ENCODE peak calls at places on chromosomes 12 and 14, in ten cellular contexts. N is H9, M is HCT116, C is mesendoderm, G is GM23248, W is mesenchymal stem cell, F is colonic mucosa, Z is IMR-90, A is fibroblast of lung, D is kidney. V is an unnamed sample.

GRCh38 chr14:74429221-74429691 is 3.2 kb upstream of the SYNDIG1L start:
- DNase-seq in Z (no peak), D (no peak), G (no peak), C (peak; percentile 88), A (no peak), N (peak; percentile 81), M (no peak), W (no peak), F (no peak), V (peak; percentile 83)

GRCh38 chr12:103868215-103868614 is 27.2 kb upstream of the NT5DC3 start:
- DNase-seq in A (peak; percentile 85), C (no peak), M (no peak), F (no peak), W (no peak), D (no peak), Z (no peak), N (no peak), G (no peak), V (no peak)

GRCh38 chr14:20413785-20414117 is 450 bp upstream of the TEP1 start:
- DNase-seq in N (no peak), W (no peak), Z (no peak), D (no peak), A (no peak), G (peak; percentile 29), M (no peak), F (peak; percentile 36), C (peak; percentile 29), V (no peak)

GRCh38 chr12:97940629-97941028 is 478.0 kb downstream of the RMST start:
- DNase-seq in A (no peak), M (no peak), Z (no peak), C (peak; percentile 93), N (no peak), G (no peak), F (no peak), D (no peak), W (peak; percentile 4), V (no peak)

GRCh38 chr12:2628401-2628800 is 166.4 kb upstream of the FKBP4 start:
- DNase-seq in M (no peak), N (no peak), G (no peak), C (no peak), W (no peak), D (no peak), F (peak; percentile 57), Z (no peak), A (no peak), V (no peak)

GRCh38 chr12:53995311-53996187 is 4.4 kb upstream of the HOXC9 start:
- DNase-seq in G (peak; percentile 64), W (peak; percentile 72), F (no peak), D (peak; percentile 93), N (peak; percentile 87), M (no peak), Z (no peak), C (no peak), A (no peak), V (peak; percentile 89)

GRCh38 chr14:98819867-98820206 is 452.2 kb downstream of the BCL11B start:
- DNase-seq in M (no peak), D (no peak), F (no peak), C (peak; percentile 95), A (no peak), N (no peak), G (no peak), Z (no peak), W (no peak), V (no peak)

GRCh38 chr14:102591372-102591943 is 991 bp upstream of the RCOR1 start:
- DNase-seq in Z (peak; percentile 29), G (peak; percentile 54), D (peak; percentile 84), A (peak; percentile 22), F (peak; percentile 54), N (no peak), W (peak; percentile 52), C (no peak), M (no peak), V (peak; percentile 77)

GRCh38 chr12:91772411-91772810 is 373.2 kb downstream of the BTG1 start:
- DNase-seq in Z (peak; percentile 7), C (no peak), M (no peak), D (no peak), W (no peak), N (no peak), G (no peak), F (no peak), A (peak; percentile 22), V (no peak)

GRCh38 chr12:124032265-124032886 is 59.4 kb downstream of the ZNF664 start:
- DNase-seq in M (peak; percentile 19), G (peak; percentile 85), C (peak; percentile 63), A (peak; percentile 53), W (peak; percentile 76), F (peak; percentile 52), D (no peak), Z (peak; percentile 71), N (peak; percentile 51), V (peak; percentile 78)

GRCh38 chr12:119949145-119949544 is 39.9 kb upstream of the BICDL1 start:
- DNase-seq in W (no peak), N (no peak), C (peak; percentile 43), A (no peak), D (no peak), Z (no peak), G (no peak), M (no peak), F (no peak), V (no peak)

GRCh38 chr12:72738811-72739210 is 466.6 kb downstream of the TRHDE start:
- DNase-seq in C (no peak), G (no peak), Z (no peak), W (no peak), F (no peak), A (no peak), N (no peak), D (no peak), M (no peak), V (no peak)

GRCh38 chr14:55807536-55807935 is 227.5 kb downstream of the KTN1 start:
- DNase-seq in M (no peak), G (no peak), D (no peak), Z (no peak), N (no peak), C (no peak), A (peak; percentile 6), W (no peak), F (no peak), V (no peak)

GRCh38 chr12:88868062-88868461 is 287.8 kb upstream of the KITLG start:
- DNase-seq in C (no peak), Z (peak; percentile 40), N (no peak), F (no peak), G (peak; percentile 25), W (no peak), M (no peak), D (no peak), A (no peak), V (no peak)

GRCh38 chr12:74370608-74371216 is 166.9 kb upstream of the ATXN7L3B start:
- DNase-seq in M (no peak), Z (no peak), A (peak; percentile 70), D (no peak), G (no peak), F (no peak), C (no peak), N (no peak), W (peak; percentile 15), V (no peak)

GRCh38 chr12:21451529-21451928 is 14.1 kb downstream of the PYROXD1 start:
- DNase-seq in M (no peak), F (no peak), G (peak; percentile 14), D (no peak), W (peak; percentile 17), A (peak; percentile 79), C (peak; percentile 87), N (no peak), Z (peak; percentile 56), V (no peak)
- H3K27ac ChIP-seq in M (no peak overlapping the region), F (no peak overlapping the region), G (no peak overlapping the region), D (no peak overlapping the region), W (peak overlapping the region; percentile 1), A (no peak overlapping the region), C (no peak overlapping the region), N (no peak overlapping the region), Z (no peak overlapping the region), V (no peak overlapping the region)

DNA sequence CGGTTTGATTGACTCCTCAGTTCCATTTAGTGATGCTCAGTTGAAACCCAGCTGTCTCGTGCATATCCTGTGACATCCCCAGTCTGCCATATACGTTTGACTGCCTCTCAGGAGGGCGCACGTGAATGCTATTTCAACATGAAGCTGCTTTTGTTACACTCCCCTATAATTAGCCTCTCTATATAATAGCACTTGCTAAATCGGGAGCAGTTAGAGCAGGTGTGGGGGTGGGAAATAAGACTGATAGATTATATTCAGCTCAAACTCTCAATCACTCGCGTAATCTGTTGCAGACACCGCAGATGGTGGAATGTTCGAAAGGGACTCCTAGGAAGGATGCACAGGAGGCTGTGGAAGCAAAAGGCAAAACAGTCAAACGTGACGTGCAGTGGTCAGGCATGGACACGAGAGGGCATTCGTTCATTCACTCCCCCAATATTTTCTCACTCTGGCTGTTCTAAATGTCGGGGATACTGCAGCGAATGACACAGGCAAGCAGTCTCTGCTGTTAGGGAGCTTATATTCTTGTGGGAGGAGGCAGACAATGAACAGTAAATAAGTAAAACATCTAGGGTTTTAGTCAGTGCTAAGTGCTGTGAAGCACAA is 29.8 kb downstream of the KCNA1 start:
- DNase-seq in F (no peak), Z (no peak), N (no peak), W (no peak), C (no peak), D (no peak), G (no peak), M (no peak), A (no peak), V (no peak)
- H3K9ac ChIP-seq in F (no peak overlapping the region), Z (no peak overlapping the region), N (no peak overlapping the region), W (no peak overlapping the region), C (no peak overlapping the region), D (no peak overlapping the region), G (no peak overlapping the region), M (no peak overlapping the region), A (no peak overlapping the region), V (no peak overlapping the region)

DNA sequence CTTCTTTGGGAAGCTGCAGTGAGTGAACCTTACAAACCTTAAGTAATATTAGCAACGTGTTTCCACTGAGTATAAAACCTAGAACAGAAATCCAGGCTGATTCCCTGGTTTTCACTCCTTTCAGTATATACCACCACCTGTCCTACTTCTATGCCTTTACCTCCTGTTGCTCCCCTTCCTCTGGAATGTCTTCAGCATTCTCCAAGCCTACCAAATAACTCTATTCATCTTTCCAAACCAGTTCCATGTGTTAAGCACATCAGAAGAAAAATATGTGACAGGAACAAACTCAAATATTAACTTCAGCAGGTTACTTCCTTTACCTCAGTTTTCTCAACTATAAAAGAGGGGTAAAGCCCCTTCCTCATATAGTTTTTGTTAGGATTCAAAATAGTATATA is 39.8 kb downstream of the LIMA1 start:
- DNase-seq in Z (no peak), D (no peak), M (no peak), W (no peak), C (peak; percentile 47), F (no peak), G (peak; percentile 35), A (peak; percentile 63), N (no peak), V (no peak)
- H3K27ac ChIP-seq in Z (peak overlapping the region; percentile 94), D (no peak overlapping the region), M (no peak overlapping the region), W (peak overlapping the region; percentile 95), C (no peak overlapping the region), F (peak overlapping the region; percentile 87), G (peak overlapping the region; percentile 94), A (peak overlapping the region; percentile 96), N (no peak overlapping the region), V (no peak overlapping the region)

DNA sequence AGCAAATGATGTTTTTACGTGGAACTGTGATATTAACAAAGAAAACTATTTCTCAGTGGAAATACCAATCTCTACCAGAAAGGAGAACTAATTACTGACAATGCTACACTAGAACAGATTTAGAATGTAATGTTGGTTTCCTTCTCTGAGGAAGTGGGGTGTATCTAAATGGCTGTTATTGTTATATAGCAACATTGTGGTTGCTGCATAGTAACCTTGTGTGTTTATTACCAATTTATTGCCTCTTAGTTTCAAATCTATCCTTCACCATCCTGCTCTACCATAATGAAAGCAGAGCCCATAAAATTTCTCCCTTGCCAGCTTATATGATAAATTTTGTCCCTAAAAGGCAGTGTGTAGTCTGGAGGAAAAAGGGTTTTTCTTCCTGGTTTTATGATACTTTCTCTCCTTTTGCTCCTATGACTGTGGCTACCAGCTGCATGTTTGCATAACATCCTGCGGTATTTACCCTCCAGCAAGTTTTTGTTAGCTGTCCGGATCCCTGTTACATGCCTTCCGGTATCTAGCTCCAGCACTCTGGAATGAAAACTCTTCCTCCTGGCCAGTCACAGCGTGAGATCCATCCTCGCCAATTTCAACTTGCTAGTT is 5.7 kb upstream of the KLRK1 start:
- DNase-seq in M (no peak), D (no peak), G (peak; percentile 52), N (peak; percentile 66), C (peak; percentile 78), F (peak; percentile 68), Z (peak; percentile 71), W (peak; percentile 89), A (peak; percentile 58), V (peak; percentile 52)
- H3K9ac ChIP-seq in M (no peak overlapping the region), D (no peak overlapping the region), G (no peak overlapping the region), N (no peak overlapping the region), C (no peak overlapping the region), F (no peak overlapping the region), Z (no peak overlapping the region), W (peak overlapping the region; percentile 80), A (no peak overlapping the region), V (no peak overlapping the region)